ENCODE peak calls at places on chromosomes 6 and 20, in five cellular contexts. Z is GM12891; V is activated naive CD4-positive, alpha-beta T cell; I is hypothalamus; S is upper lobe of right lung. R is an unnamed sample.

GRCh38 chr20:35285806-35286076 is 1.2 kb upstream of the EIF6 start:
- DNase-seq in Z (no peak), V (no peak), I (no peak), S (no peak), R (no peak)

GRCh38 chr6:99282479-99283062 is 66.9 kb downstream of the FAXC start:
- DNase-seq in Z (no peak), V (no peak), I (no peak), S (no peak), R (no peak)

GRCh38 chr20:45103072-45103471 is 2.1 kb upstream of the KCNS1 start:
- DNase-seq in Z (no peak), V (no peak), I (no peak), S (no peak), R (no peak)

GRCh38 chr6:141667580-141668309 is 465.0 kb upstream of the GJE1 start:
- DNase-seq in Z (no peak), V (no peak), I (no peak), S (no peak), R (no peak)

GRCh38 chr20:9300080-9300479 is 214.3 kb upstream of the LAMP5 start:
- DNase-seq in Z (no peak), V (no peak), I (no peak), S (no peak), R (no peak)

GRCh38 chr20:18857640-18858039 is 44.1 kb downstream of the SCP2D1 start:
- DNase-seq in Z (no peak), V (no peak), I (no peak), S (no peak), R (no peak)

GRCh38 chr20:61973515-61974356 is 91.9 kb downstream of the TAF4 start:
- DNase-seq in Z (no peak), V (no peak), I (no peak), S (no peak), R (no peak)

GRCh38 chr20:47032969-47033578 is 138.4 kb downstream of the EYA2 start:
- DNase-seq in Z (no peak), V (no peak), I (no peak), S (no peak), R (no peak)

GRCh38 chr6:135006386-135006914 is 48.2 kb downstream of the HBS1L start:
- DNase-seq in Z (no peak), V (no peak), I (no peak), S (no peak), R (no peak)

GRCh38 chr6:32369678-32370077 is 2.0 kb downstream of the TSBP1 start:
- DNase-seq in Z (no peak), V (no peak), I (no peak), S (no peak), R (no peak)

GRCh38 chr6:34601706-34602105 is 45.6 kb upstream of the SPDEF start:
- DNase-seq in Z (no peak), V (no peak), I (no peak), S (no peak), R (no peak)

GRCh38 chr20:48180039-48180438 is 394.8 kb upstream of the SULF2 start:
- DNase-seq in Z (no peak), V (no peak), I (no peak), S (no peak), R (no peak)

GRCh38 chr20:51752343-51752951 is 15.7 kb downstream of the ATP9A start:
- DNase-seq in Z (no peak), V (no peak), I (no peak), S (no peak), R (no peak)

GRCh38 chr20:10306440-10307358 is 88.1 kb downstream of the SNAP25 start:
- DNase-seq in Z (no peak), V (no peak), I (no peak), S (no peak), R (no peak)

GRCh38 chr20:35269055-35269781 is 8.7 kb downstream of the MMP24OS start:
- DNase-seq in Z (peak), V (no peak), I (peak), S (peak), R (no peak)

GRCh38 chr20:32358883-32359632 is 927 bp downstream of the ASXL1 start:
- DNase-seq in Z (peak), V (peak), I (peak), S (peak), R (peak)

GRCh38 chr20:24651171-24651972 is 181.9 kb downstream of the SYNDIG1 start:
- DNase-seq in Z (no peak), V (no peak), I (no peak), S (no peak), R (no peak)

GRCh38 chr20:18138639-18139583 is 1.2 kb downstream of the KAT14 start:
- DNase-seq in Z (no peak), V (no peak), I (no peak), S (no peak), R (no peak)

GRCh38 chr6:3848925-3849605 is at the start of gene FAM50B:
- DNase-seq in Z (peak), V (peak), I (peak), S (peak), R (peak)

GRCh38 chr20:62804021-62804631 is 509 bp upstream of the OGFR start:
- DNase-seq in Z (no peak), V (no peak), I (no peak), S (no peak), R (no peak)

GRCh38 chr6:15384901-15385300 is 139.0 kb downstream of the JARID2 start:
- DNase-seq in Z (no peak), V (no peak), I (no peak), S (no peak), R (no peak)

GRCh38 chr20:62265365-62265764 is 27.0 kb downstream of the OSBPL2 start:
- DNase-seq in Z (no peak), V (no peak), I (no peak), S (no peak), R (no peak)

GRCh38 chr6:35087361-35088280 is 53.5 kb downstream of the TCP11 start:
- DNase-seq in Z (peak), V (no peak), I (no peak), S (peak), R (no peak)

GRCh38 chr20:20364016-20364746 is 3.7 kb upstream of the INSM1 start:
- DNase-seq in Z (no peak), V (no peak), I (no peak), S (no peak), R (no peak)

GRCh38 chr6:32991972-32992371 is 17.4 kb downstream of the HLA-DOA start:
- DNase-seq in Z (no peak), V (no peak), I (no peak), S (no peak), R (no peak)

GRCh38 chr6:116385462-116385807 is 14.7 kb downstream of the DSE start:
- DNase-seq in Z (no peak), V (no peak), I (no peak), S (no peak), R (no peak)

GRCh38 chr6:23990158-23990557 is 135.9 kb upstream of the NRSN1 start:
- DNase-seq in Z (no peak), V (no peak), I (no peak), S (no peak), R (no peak)

GRCh38 chr20:37407117-37407566 is 61.2 kb downstream of the SRC start:
- DNase-seq in Z (no peak), V (no peak), I (no peak), S (no peak), R (no peak)

GRCh38 chr6:163897669-163898068 is 483.2 kb downstream of the QKI start:
- DNase-seq in Z (no peak), V (no peak), I (no peak), S (no peak), R (no peak)

GRCh38 chr20:58544301-58544700 is 29.1 kb upstream of the APCDD1L start:
- DNase-seq in Z (no peak), V (no peak), I (no peak), S (no peak), R (no peak)

GRCh38 chr6:39665871-39666270 is 59.3 kb downstream of the KIF6 start:
- DNase-seq in Z (no peak), V (no peak), I (no peak), S (no peak), R (no peak)

GRCh38 chr6:131792091-131792496 is 15.7 kb upstream of the ENPP1 start:
- DNase-seq in Z (no peak), V (no peak), I (no peak), S (no peak), R (no peak)

GRCh38 chr6:6758915-6759654 is 170.6 kb downstream of the LY86 start:
- DNase-seq in Z (peak), V (no peak), I (peak), S (peak), R (no peak)

GRCh38 chr6:145132709-145133108 is 602.6 kb downstream of the EPM2A start:
- DNase-seq in Z (no peak), V (no peak), I (no peak), S (no peak), R (no peak)

GRCh38 chr6:100456881-100457220 is 7.9 kb downstream of the SIM1 start:
- DNase-seq in Z (no peak), V (no peak), I (no peak), S (no peak), R (no peak)